ENCODE peak calls at places on chromosomes 6 and 20, in four cellular contexts. Q is K562, M is HepG2, L is GM12878. T is an unnamed sample.

GRCh38 chr6:148370171-148370570 is 27.5 kb downstream of the SASH1 start:
- DNase-seq in M (no peak), Q (no peak), L (no peak), T (no peak)

GRCh38 chr6:35089935-35090505 is 51.1 kb downstream of the TCP11 start:
- DNase-seq in Q (no peak), L (no peak), M (no peak), T (no peak)

GRCh38 chr6:26440977-26441358 is 664 bp downstream of the BTN3A3 start:
- DNase-seq in M (no peak), Q (no peak), L (no peak), T (no peak)

GRCh38 chr20:33914871-33915270 is 78.8 kb upstream of the RALY start:
- DNase-seq in L (no peak), M (peak), Q (peak), T (no peak)

GRCh38 chr6:151070666-151071065 is 169.1 kb upstream of the AKAP12 start:
- DNase-seq in Q (no peak), L (no peak), M (peak), T (no peak)

GRCh38 chr6:161435426-161436065 is 161.7 kb upstream of the AGPAT4 start:
- DNase-seq in Q (no peak), L (no peak), M (no peak), T (no peak)

GRCh38 chr6:82616386-82617028 is 252.9 kb downstream of the TPBG start:
- DNase-seq in Q (no peak), M (no peak), L (no peak), T (no peak)

GRCh38 chr6:161838306-161839035 is 564.6 kb upstream of the AGPAT4 start:
- DNase-seq in L (no peak), M (peak), Q (no peak), T (peak)

GRCh38 chr20:46307999-46308257 is 370 bp downstream of the CDH22 start:
- DNase-seq in M (no peak), L (no peak), Q (no peak), T (no peak)

GRCh38 chr6:29564875-29565274 is 5.3 kb upstream of the UBD start:
- DNase-seq in Q (no peak), M (no peak), L (no peak), T (no peak)

GRCh38 chr6:149210376-149210775 is 107.1 kb upstream of the TAB2 start:
- DNase-seq in L (no peak), Q (no peak), M (no peak), T (no peak)

GRCh38 chr6:82249381-82250253 is 2.1 kb upstream of the IBTK start:
- DNase-seq in Q (no peak), M (no peak), L (no peak), T (no peak)

GRCh38 chr6:156773935-156774871 is 3.0 kb upstream of the ARID1B start:
- DNase-seq in Q (no peak), M (no peak), L (no peak), T (no peak)

GRCh38 chr6:149499066-149499465 is 14.3 kb upstream of the ZC3H12D start:
- DNase-seq in L (no peak), M (peak), Q (no peak), T (no peak)

GRCh38 chr6:90401933-90402830 is 105.5 kb upstream of the BACH2 start:
- DNase-seq in Q (peak), L (no peak), M (no peak), T (no peak)

DNA sequence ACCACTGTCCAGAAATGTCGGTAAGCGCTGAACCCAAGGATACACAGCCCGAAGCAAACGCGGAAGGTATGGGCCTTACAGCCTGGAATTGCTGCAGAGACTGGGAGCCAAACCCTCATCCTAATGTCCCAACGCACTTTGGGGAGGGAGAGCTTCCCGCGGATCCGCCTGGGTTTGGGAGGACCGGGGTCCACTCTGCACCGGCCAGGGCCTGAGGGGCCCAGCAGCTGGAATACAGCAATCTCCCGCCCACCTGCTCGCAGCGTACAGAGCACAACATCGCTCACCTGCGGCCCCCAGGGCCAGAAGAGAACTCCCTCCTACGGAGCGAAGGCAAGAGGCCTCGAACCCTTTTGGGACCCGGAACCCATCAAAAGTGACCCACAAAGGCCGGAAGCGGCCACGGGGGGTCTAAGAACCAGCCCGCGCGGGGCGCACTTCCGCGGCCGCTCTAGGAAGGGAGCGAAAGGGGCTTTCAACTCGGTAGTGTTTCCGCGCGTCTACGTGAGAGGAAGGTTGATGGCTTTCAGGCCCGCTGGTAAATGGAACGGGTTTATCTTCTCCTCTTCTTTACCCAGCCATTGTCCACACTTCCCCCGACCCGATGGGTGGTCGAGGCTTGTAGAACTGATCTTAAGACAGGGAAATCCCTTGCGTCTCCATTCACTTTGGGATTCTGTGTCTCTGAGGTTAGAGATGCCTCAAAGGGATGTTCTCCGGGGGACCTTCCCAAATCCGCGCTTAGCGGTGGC is at the start of gene ZSCAN12:
- DNase-seq in L (peak), M (peak), Q (peak), T (peak)
- TF ChIP-seq CTCF in L (peak), M (peak), Q (peak), T (no peak)

GRCh38 chr6:36968266-36968977 is 13.9 kb downstream of the PI16 start:
- DNase-seq in M (no peak), L (no peak), Q (no peak), T (no peak)
- TF ChIP-seq NR2C2 in M (no peak), L (no peak), Q (no peak), T (no peak)

DNA sequence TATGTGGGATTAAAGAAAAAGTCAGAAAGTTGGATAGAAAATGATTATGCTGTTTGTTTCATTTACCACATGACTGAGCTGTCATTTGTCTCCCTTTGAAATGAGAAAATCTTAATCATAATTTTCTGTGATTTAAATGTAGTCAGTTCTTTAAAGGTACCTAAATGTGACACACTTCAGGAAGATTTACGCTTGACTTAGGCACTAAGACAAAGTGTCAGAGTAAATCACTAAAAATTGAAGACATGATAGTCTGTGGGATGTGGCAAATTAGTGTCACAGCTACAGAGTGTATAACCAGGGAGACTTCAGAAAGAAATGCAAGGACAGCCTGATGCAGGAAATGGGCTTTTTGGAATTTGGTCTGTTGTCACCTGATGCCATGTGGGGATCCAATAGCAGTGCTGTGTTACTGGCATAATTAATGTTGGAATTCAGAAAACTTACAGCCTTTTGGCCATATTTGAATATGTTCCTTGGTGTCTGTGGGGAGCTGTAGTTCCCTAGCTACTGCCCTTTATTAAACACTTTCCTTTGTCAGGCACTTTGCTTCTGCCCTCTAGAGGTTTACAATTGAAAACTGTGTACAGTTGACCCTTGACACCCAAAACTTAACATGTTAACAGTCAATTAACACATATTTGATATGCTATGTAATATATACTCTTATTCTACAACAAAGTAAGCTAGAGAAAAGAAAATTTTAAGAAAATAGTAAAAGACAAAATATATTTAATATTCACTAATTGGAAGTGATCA is 493.8 kb downstream of the UTRN start:
- DNase-seq in L (no peak), M (no peak), Q (no peak), T (no peak)
- TF ChIP-seq CTCF in L (peak), M (peak), Q (peak), T (no peak)

DNA sequence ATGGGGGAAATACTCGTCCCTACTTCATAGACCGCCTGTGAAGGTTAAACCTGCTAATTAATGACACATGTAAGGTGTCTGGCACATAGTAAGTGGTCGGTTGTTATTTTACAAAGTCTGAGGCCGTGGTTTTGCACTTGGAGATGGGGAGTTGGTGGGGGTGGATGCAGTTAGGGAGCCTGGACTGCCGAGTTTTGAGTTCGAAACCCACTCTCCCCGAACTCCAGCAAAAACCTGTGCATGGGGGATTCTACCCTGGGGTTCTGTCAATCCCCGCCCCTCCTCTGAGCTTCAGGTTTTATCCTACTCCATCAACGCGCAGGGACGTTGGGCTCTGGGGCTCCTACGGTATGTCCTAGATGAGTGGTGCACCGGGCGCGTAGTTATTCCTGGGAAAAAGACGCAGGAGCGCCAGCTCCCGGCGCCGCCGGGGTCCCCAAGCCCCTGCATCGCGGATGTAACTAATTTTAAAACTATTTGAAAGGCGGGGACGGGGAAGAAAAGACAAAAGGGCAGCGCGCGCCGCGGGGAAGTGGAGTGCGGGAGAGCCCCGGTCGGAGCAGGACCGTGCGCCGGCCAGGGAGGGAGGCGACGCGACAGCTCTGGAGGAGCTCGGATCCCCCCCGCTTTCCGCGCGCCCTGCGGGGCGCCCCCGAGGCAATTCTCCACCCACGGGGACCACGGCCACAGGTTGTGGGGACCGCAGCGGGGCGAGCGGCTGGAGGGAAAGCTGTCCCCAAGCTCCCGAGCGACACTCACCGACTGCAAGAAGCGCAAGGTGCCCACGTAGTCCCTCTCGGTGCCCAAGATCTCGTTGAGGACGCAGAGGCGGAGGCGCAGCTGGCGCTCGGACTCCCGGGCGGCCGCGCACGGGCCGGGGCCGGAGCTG is 672 bp downstream of the PREX1 start:
- DNase-seq in M (no peak), Q (no peak), L (no peak), T (peak)
- TF ChIP-seq NR2C2 in M (no peak), Q (no peak), L (no peak), T (no peak)

GRCh38 chr6:72624557-72625160 is 2.8 kb downstream of the KCNQ5 start:
- DNase-seq in L (peak), Q (peak), M (no peak), T (no peak)
- TF ChIP-seq CTCF in L (peak), Q (peak), M (peak), T (peak)

GRCh38 chr6:135129139-135129867 is 51.8 kb upstream of the MYB start:
- DNase-seq in Q (no peak), L (no peak), M (no peak), T (no peak)
- TF ChIP-seq NR2C2 in Q (no peak), L (no peak), M (no peak), T (no peak)

GRCh38 chr6:121339639-121340226 is 5.5 kb upstream of the TBC1D32 start:
- DNase-seq in L (no peak), M (no peak), Q (no peak), T (no peak)

GRCh38 chr6:121335111-121336008 is 1.1 kb upstream of the TBC1D32 start:
- DNase-seq in Q (no peak), M (no peak), L (no peak), T (no peak)

GRCh38 chr6:121333196-121333595 is 1.1 kb downstream of the TBC1D32 start:
- DNase-seq in M (no peak), Q (no peak), L (no peak), T (no peak)

GRCh38 chr6:121334299-121335104 is at the start of gene TBC1D32:
- DNase-seq in L (peak), Q (peak), M (peak), T (peak)
- TF ChIP-seq CTCF in L (no peak), Q (no peak), M (peak), T (no peak)